ENCODE peak calls at places on chromosomes 4 and X, in four cellular contexts. X is NB4, T is NCI-H460, V is Right ventricle myocardium inferior. M is an unnamed sample.

GRCh38 chr4:98343640-98344039 is 82.5 kb downstream of the RAP1GDS1 start:
- DNase-seq in X (no peak), T (no peak), V (no peak), M (no peak)

GRCh38 chr4:17962171-17962570 is 59.4 kb downstream of the LCORL start:
- DNase-seq in X (no peak), T (no peak), V (no peak), M (no peak)

GRCh38 chr4:185004562-185005208 is 13.6 kb upstream of the HELT start:
- DNase-seq in X (no peak), T (no peak), V (no peak), M (peak)

GRCh38 chr4:60122820-60123219 is 1077.3 kb upstream of the ADGRL3 start:
- DNase-seq in X (no peak), T (no peak), V (no peak), M (no peak)

GRCh38 chr4:145285928-145286327 is 105.5 kb upstream of the OTUD4 start:
- DNase-seq in X (no peak), T (no peak), V (no peak), M (no peak)

GRCh38 chrX:71085900-71086299 is 9.8 kb upstream of the FOXO4 start:
- DNase-seq in X (no peak), T (no peak), V (no peak), M (no peak)

GRCh38 chrX:151776113-151776790 is 41.7 kb downstream of the CNGA2 start:
- DNase-seq in X (no peak), T (no peak), V (no peak), M (peak)

GRCh38 chr4:177005801-177006230 is 213.1 kb upstream of the VEGFC start:
- DNase-seq in X (peak), T (no peak), V (no peak), M (no peak)

GRCh38 chr4:139903845-139904244 is 238.2 kb downstream of the MGST2 start:
- DNase-seq in X (peak), T (no peak), V (no peak), M (no peak)

GRCh38 chrX:56812515-56813105 is 83.6 kb downstream of the NBDY start:
- DNase-seq in X (no peak), T (no peak), V (no peak), M (no peak)